ENCODE peak calls at places on chromosomes 2 and 18, in nine cellular contexts. K is A549, B is IMR-90, Q is HCT116, I is gastrocnemius medialis, O is endothelial cell of umbilical vein, W is vagina, X is adrenal gland, Y is prostate gland. U is an unnamed sample.

GRCh38 chr2:74250189-74250631 is 51.8 kb downstream of the MTHFD2 start:
- DNase-seq in Q (peak), O (peak), X (peak), B (peak), Y (peak), I (no peak), K (peak), W (no peak), U (peak)

GRCh38 chr2:1550658-1551316 is 137.5 kb downstream of the TPO start:
- DNase-seq in K (peak), I (no peak), O (peak), X (peak), Y (peak), W (no peak), B (peak), Q (peak), U (no peak)

GRCh38 chr2:212939777-212940531 is 211.5 kb downstream of the IKZF2 start:
- DNase-seq in Y (peak), X (no peak), I (no peak), B (no peak), O (no peak), Q (no peak), W (no peak), K (no peak), U (no peak)

GRCh38 chr2:180222642-180223041 is 215.5 kb upstream of the CWC22 start:
- DNase-seq in Q (no peak), B (peak), X (no peak), Y (peak), W (no peak), O (no peak), I (peak), K (no peak), U (no peak)

GRCh38 chr18:49230331-49230730 is 230.1 kb downstream of the DYM start:
- DNase-seq in K (no peak), Q (no peak), B (no peak), Y (no peak), O (no peak), X (no peak), I (no peak), W (no peak), U (no peak)

GRCh38 chr2:33372940-33373553 is 103.4 kb upstream of the RASGRP3 start:
- DNase-seq in I (no peak), B (peak), Q (peak), Y (peak), X (no peak), W (no peak), K (peak), O (peak), U (peak)

GRCh38 chr18:57437433-57437781 is 2.2 kb downstream of the ONECUT2 start:
- DNase-seq in K (no peak), O (no peak), I (no peak), X (no peak), W (no peak), Y (no peak), Q (no peak), B (no peak), U (no peak)

GRCh38 chr2:96547751-96548161 is 11.2 kb downstream of the ARID5A start:
- DNase-seq in I (no peak), X (no peak), Q (no peak), O (no peak), K (no peak), B (peak), Y (no peak), W (no peak), U (no peak)

GRCh38 chr18:10900435-10900834 is 248.9 kb downstream of the PIEZO2 start:
- DNase-seq in I (no peak), K (no peak), B (no peak), O (no peak), X (no peak), Q (no peak), Y (no peak), W (no peak), U (no peak)

GRCh38 chr18:41753826-41754225 is 201.2 kb upstream of the PIK3C3 start:
- DNase-seq in Y (no peak), I (no peak), O (no peak), K (no peak), B (peak), X (no peak), W (no peak), Q (no peak), U (no peak)

GRCh38 chr2:27071990-27072830 is 756 bp upstream of the OST4 start:
- DNase-seq in I (peak), X (peak), K (no peak), Q (no peak), B (peak), O (peak), Y (no peak), W (peak), U (no peak)

GRCh38 chr2:27069961-27070618 is 1.4 kb downstream of the OST4 start:
- DNase-seq in O (no peak), Q (no peak), B (no peak), K (no peak), I (no peak), Y (no peak), X (no peak), W (no peak), U (no peak)

GRCh38 chr2:27070653-27071276 is 689 bp downstream of the OST4 start:
- DNase-seq in O (no peak), Q (no peak), X (no peak), I (no peak), B (no peak), Y (no peak), W (peak), K (no peak), U (no peak)

GRCh38 chr2:27072950-27073349 is 1.5 kb upstream of the OST4 start:
- DNase-seq in X (no peak), B (peak), K (no peak), O (no peak), Q (no peak), W (no peak), Y (no peak), I (no peak), U (no peak)

DNA sequence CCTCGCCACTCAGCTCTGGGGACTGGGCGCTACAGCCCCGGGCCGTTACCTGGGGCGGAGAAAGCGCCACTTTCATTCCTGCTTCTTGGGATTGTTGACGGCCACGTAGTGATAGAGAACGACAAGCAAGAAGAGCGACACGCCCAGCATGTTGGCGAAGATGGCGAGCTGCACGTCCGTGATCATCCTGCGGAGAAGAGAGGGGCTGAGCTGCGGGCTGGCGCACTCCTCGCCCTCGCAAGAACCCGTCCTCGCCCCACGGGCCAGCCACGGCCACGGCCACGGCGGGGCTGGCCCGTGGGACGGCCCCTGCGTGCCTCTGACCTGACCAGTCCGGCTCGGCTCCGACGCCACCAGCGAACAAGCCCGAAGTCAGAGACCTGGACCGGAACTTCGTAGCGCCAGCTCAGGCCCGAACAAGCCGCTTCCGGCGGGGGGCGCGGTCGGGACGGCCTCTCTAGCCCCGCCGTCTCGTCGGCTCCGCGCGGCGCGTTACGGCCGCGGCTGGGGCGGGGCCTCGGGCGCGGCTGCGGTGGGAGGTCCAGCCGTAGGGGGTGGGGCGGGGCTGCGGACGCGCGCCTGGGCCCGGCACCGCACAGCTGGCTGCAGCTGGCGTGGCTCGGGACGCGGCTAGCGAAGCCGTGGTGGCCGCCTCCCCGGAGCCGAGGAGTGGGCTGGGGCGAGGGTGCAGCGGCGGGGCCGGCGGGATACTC is at the start of gene OST4:
- DNase-seq in Y (peak), O (peak), X (peak), W (peak), K (peak), B (peak), Q (peak), I (peak), U (peak)
- TF ChIP-seq CTCF in Y (no peak), O (no peak), X (no peak), W (no peak), K (no peak), B (no peak), Q (no peak), I (no peak), U (peak)

GRCh38 chr2:27715318-27716165 is 51.9 kb downstream of the SLC4A1AP start:
- DNase-seq in Q (no peak), B (peak), O (no peak), X (peak), W (no peak), I (peak), K (no peak), Y (peak), U (no peak)
- TF ChIP-seq POLR2A in Q (no peak), B (peak), O (no peak), X (peak), W (no peak), I (peak), K (peak), Y (peak), U (peak)

GRCh38 chr18:80159713-80160636 is 50.9 kb downstream of the ADNP2 start:
- DNase-seq in O (peak), X (peak), B (no peak), K (no peak), W (peak), Y (no peak), I (no peak), Q (no peak), U (no peak)
- TF ChIP-seq CTCF in O (peak), X (peak), B (peak), K (no peak), W (no peak), Y (no peak), I (peak), Q (no peak), U (peak)

DNA sequence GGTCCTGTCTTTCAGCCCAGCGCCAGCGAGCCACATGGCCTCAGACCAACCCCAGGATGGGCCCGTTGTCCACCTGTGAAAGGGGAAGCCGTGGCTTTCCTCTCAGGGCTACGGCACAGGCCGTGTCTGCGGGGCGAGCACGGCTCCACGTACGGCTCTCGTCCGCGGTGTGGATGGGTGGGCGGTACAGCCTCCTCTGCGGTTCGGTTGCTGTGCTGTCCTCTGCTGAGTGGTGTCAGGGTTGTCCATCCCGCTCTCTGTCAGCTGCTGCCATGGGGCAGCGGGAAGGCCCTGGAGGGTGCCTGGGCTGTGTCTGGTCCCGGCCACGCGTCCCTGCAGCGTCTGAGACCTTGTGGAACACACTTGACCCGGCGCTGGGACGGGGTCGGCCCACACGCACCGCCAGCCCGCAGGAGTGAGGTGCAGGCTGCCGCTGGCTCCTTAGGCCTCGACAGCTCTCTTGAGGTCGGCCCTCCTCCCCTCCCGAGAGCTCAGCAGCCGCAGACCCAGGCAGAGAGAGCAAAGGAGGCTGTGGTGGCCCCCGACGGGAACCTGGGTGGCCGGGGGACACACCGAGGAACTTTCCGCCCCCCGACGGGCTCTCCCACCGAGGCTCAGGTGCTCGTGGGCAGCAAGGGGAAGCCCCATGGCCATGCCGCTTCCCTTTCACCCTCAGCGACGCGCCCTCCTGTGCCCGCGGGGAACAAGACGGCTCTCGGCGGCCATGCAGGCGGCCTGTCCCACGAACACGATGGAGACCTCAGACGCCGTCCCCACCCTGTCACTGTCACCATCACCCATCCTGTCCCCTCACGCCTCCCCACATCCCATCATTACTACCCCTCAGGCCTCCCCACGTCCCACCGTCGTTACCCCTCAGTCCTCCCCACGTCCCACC is 128.7 kb downstream of the NFATC1 start:
- DNase-seq in I (no peak), O (no peak), W (peak), Y (no peak), K (no peak), Q (no peak), X (peak), B (no peak), U (peak)
- TF ChIP-seq POLR2A in I (no peak), O (no peak), W (no peak), Y (no peak), K (no peak), Q (no peak), X (no peak), B (no peak), U (no peak)

GRCh38 chr2:81263989-81264388 is 959.4 kb upstream of the LRRTM1 start:
- DNase-seq in B (no peak), K (no peak), I (no peak), Q (no peak), O (no peak), Y (no peak), W (no peak), X (no peak), U (no peak)

GRCh38 chr2:81260320-81260719 is 955.8 kb upstream of the LRRTM1 start:
- DNase-seq in W (no peak), B (no peak), K (no peak), Y (peak), I (no peak), X (no peak), Q (peak), O (no peak), U (no peak)

GRCh38 chr2:81266106-81266505 is 961.6 kb upstream of the LRRTM1 start:
- DNase-seq in Q (peak), Y (no peak), K (no peak), W (no peak), I (no peak), X (no peak), B (no peak), O (no peak), U (no peak)
- TF ChIP-seq CTCF in Q (peak), Y (no peak), K (no peak), W (no peak), I (no peak), X (no peak), B (no peak), O (no peak), U (no peak)

GRCh38 chr2:130390460-130391057 is 34.7 kb downstream of the PTPN18 start:
- DNase-seq in I (peak), X (no peak), B (no peak), O (no peak), Y (peak), Q (no peak), K (no peak), W (no peak), U (no peak)

GRCh38 chr2:130389363-130389762 is 33.5 kb downstream of the PTPN18 start:
- DNase-seq in I (no peak), O (no peak), B (no peak), Q (no peak), X (no peak), Y (no peak), K (no peak), W (no peak), U (no peak)

GRCh38 chr2:130391872-130392670 is 36.2 kb downstream of the PTPN18 start:
- DNase-seq in K (no peak), Q (no peak), O (no peak), B (peak), I (no peak), X (no peak), Y (no peak), W (no peak), U (no peak)

GRCh38 chr2:130389783-130390182 is 33.9 kb downstream of the PTPN18 start:
- DNase-seq in B (no peak), Q (no peak), X (no peak), I (no peak), K (no peak), Y (no peak), W (no peak), O (no peak), U (no peak)

DNA sequence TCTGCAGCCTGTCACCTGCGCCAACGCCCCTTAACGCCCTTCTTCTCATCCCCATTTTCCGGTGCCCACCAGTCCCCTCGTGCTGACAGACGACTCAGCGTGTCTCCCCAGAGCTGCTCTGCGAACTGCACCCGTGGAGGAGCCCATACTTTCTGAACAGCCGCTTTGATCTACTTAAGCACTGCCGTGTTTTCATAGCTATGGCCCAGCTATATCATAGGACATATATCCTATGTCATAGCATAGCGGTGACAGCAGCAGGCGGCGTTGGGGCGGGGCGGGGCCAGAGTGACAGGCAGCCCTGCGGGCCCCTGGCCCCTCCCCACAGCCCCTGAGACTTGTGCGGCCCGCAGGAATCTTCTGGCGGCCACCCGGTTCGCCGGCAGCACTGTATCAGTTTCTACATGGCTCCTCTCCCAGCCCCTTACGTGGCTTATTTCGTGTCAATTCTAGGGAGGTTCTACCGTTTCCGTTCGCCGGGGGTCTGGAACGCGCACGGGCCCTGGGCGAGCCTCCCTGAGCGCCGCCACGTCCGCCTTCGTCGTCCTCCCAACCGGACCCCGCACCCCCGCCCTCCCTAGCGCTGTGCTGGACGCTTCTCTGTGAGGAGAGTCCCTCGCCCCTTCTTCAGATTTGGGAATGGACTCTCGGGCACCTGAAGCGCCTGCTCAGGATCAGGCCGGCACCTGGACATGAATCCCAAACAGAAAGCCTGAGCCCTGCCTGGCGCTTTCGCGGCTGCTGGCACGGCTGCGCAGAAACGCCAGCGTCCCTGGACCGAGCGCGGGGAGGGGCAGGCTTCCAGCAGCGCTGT is 35.4 kb downstream of the PTPN18 start:
- DNase-seq in I (peak), Y (peak), O (peak), X (peak), Q (peak), K (peak), B (peak), W (no peak), U (peak)
- TF ChIP-seq POLR2A in I (peak), Y (peak), O (no peak), X (no peak), Q (peak), K (peak), B (peak), W (peak), U (no peak)

DNA sequence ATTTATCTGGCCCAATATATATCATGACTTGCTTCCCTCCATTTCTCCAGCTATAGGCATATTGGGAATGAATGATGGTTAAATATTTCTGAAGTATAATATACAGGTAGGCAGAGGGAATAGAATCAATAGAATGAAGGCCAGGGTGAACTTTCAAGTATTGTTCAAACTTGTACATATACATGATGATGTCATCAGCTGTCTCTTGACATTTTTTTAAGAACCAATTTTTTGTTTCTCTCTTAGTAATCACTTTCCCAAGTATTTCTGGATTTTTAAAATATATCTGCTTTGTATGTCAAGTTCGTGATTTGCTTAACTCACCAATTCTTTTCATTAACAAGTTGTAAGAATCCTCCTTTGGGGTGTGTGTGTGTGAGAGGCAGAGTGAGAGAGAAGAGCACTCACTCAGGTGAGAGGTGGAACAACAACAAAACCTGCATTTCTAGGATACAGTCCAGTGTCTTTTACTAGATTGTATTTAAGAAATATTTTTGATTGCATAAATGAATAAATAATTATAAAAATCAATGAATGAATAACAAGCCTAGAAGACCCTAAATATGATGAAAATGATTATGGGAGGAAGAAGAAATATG is 1239.1 kb downstream of the LRP1B start:
- DNase-seq in Q (no peak), X (no peak), K (no peak), I (no peak), O (no peak), W (no peak), B (no peak), Y (no peak), U (no peak)
- TF ChIP-seq CTCF in Q (peak), X (no peak), K (no peak), I (no peak), O (no peak), W (no peak), B (no peak), Y (no peak), U (no peak)

GRCh38 chr2:99139003-99139402 is 2.5 kb upstream of the C2orf15 start:
- DNase-seq in Q (no peak), O (no peak), W (no peak), K (no peak), I (no peak), Y (no peak), X (no peak), B (no peak), U (no peak)

GRCh38 chr2:99140860-99141109 is 722 bp upstream of the C2orf15 start:
- DNase-seq in I (no peak), B (no peak), X (no peak), W (no peak), O (no peak), K (no peak), Y (no peak), Q (peak), U (no peak)

GRCh38 chr2:99140056-99140859 is 1.2 kb upstream of the C2orf15 start:
- DNase-seq in K (no peak), B (peak), I (no peak), Q (no peak), Y (no peak), W (no peak), X (no peak), O (peak), U (no peak)

GRCh38 chr2:99141110-99142108 is at the start of gene C2orf15:
- DNase-seq in B (peak), Y (peak), X (peak), I (peak), W (no peak), K (peak), Q (peak), O (peak), U (peak)
- TF ChIP-seq POLR2A in B (no peak), Y (peak), X (peak), I (peak), W (peak), K (no peak), Q (peak), O (peak), U (peak)

GRCh38 chr2:151945602-151946001 is 117.4 kb upstream of the ARL5A start:
- DNase-seq in Q (no peak), Y (no peak), B (no peak), K (no peak), O (no peak), W (no peak), I (no peak), X (peak), U (no peak)

GRCh38 chr2:151945186-151945585 is 117.0 kb upstream of the ARL5A start:
- DNase-seq in W (no peak), B (no peak), K (no peak), O (no peak), Y (peak), I (no peak), X (no peak), Q (no peak), U (no peak)

GRCh38 chr2:151946856-151947523 is 118.8 kb upstream of the ARL5A start:
- DNase-seq in Y (peak), W (no peak), I (no peak), B (peak), O (peak), K (peak), X (peak), Q (peak), U (peak)

GRCh38 chr2:151943461-151943860 is 115.2 kb upstream of the ARL5A start:
- DNase-seq in X (no peak), Y (no peak), Q (no peak), I (no peak), W (no peak), K (no peak), B (no peak), O (no peak), U (no peak)

GRCh38 chr2:151947524-151948165 is 119.4 kb upstream of the ARL5A start:
- DNase-seq in O (peak), Y (peak), Q (no peak), I (peak), X (peak), B (no peak), W (no peak), K (no peak), U (no peak)
- TF ChIP-seq CTCF in O (no peak), Y (no peak), Q (no peak), I (no peak), X (no peak), B (no peak), W (no peak), K (no peak), U (no peak)

GRCh38 chr2:159879061-159879604 is 81.1 kb upstream of the CD302 start:
- DNase-seq in Q (no peak), I (no peak), K (no peak), B (peak), X (no peak), W (no peak), Y (no peak), O (peak), U (no peak)
- TF ChIP-seq POLR2A in Q (no peak), I (no peak), K (no peak), B (no peak), X (no peak), W (no peak), Y (no peak), O (no peak), U (no peak)

U was measured in tibial nerve.